ENCODE peak calls at places on chromosomes 12 and 14, in nine cellular contexts. N, F, V, U, Z, O, D, J and M are unnamed samples.
A peak's percentile ranks its signal among the peaks of the same experiment; 100 is the strongest.

GRCh38 chr12:113846275-113846674 is 119.8 kb downstream of the RBM19 start:
- DNase-seq in O (no peak), U (no peak), V (no peak), Z (no peak), F (no peak), J (no peak), N (no peak), D (no peak), M (no peak)

GRCh38 chr12:108468149-108468968 is 46.7 kb upstream of the FICD start:
- DNase-seq in N (no peak), U (no peak), O (peak; percentile 18), J (peak; percentile 54), V (no peak), D (no peak), F (no peak), Z (no peak), M (peak; percentile 56)

GRCh38 chr12:64560395-64561301 is 49.6 kb upstream of the RASSF3 start:
- DNase-seq in D (no peak), J (peak; percentile 81), Z (no peak), F (peak; percentile 99), O (no peak), N (no peak), V (no peak), U (no peak), M (peak; percentile 98)

GRCh38 chr12:24069532-24070395 is 120.3 kb upstream of the SOX5 start:
- DNase-seq in U (no peak), N (no peak), V (no peak), D (no peak), J (peak; percentile 48), O (no peak), F (no peak), Z (no peak), M (peak; percentile 48)

GRCh38 chr12:70849265-70849960 is 71.1 kb downstream of the PTPRR start:
- DNase-seq in J (peak; percentile 36), Z (no peak), N (no peak), O (no peak), U (no peak), V (no peak), F (no peak), D (peak; percentile 52), M (peak; percentile 79)

GRCh38 chr12:98572010-98572409 is 21.5 kb upstream of the SLC25A3 start:
- DNase-seq in F (no peak), D (no peak), Z (no peak), V (no peak), U (no peak), O (no peak), J (peak; percentile 6), N (no peak), M (no peak)

GRCh38 chr12:54463484-54463883 is 9.9 kb downstream of the GTSF1 start:
- DNase-seq in O (no peak), U (no peak), D (no peak), N (no peak), Z (no peak), F (no peak), J (no peak), V (no peak), M (peak; percentile 71)

GRCh38 chr12:52585951-52586350 is 12.3 kb upstream of the KRT74 start:
- DNase-seq in O (peak; percentile 96), U (no peak), J (no peak), Z (no peak), V (no peak), D (no peak), N (no peak), F (no peak), M (no peak)

GRCh38 chr14:32473476-32473875 is 144.4 kb downstream of the AKAP6 start:
- DNase-seq in J (peak; percentile 99), Z (peak; percentile 27), F (no peak), V (peak; percentile 50), D (no peak), N (no peak), U (peak; percentile 84), O (no peak), M (peak; percentile 58)